ENCODE peak calls at places on chromosomes 13 and 19, in nine cellular contexts. E, R, S, X, U, F, Y, I and N are unnamed samples.

GRCh38 chr19:35090795-35091214 is 24.8 kb upstream of the FXYD3 start:
- DNase-seq in E (no peak), R (no peak), S (no peak), X (peak), U (no peak), F (no peak), Y (no peak), I (no peak), N (no peak)

GRCh38 chr13:75635101-75635620 is 969 bp upstream of the LMO7 start:
- DNase-seq in E (no peak), R (peak), S (no peak), X (no peak), U (no peak), F (no peak), Y (no peak), I (no peak), N (no peak)

GRCh38 chr19:39401549-39402416 is 4.9 kb upstream of the ZFP36 start:
- DNase-seq in E (peak), R (peak), S (peak), X (no peak), U (peak), F (no peak), Y (peak), I (no peak), N (peak)

GRCh38 chr19:30602661-30603322 is 230.6 kb downstream of the ZNF536 start:
- DNase-seq in E (no peak), R (no peak), S (no peak), X (no peak), U (no peak), F (no peak), Y (no peak), I (no peak), N (no peak)

GRCh38 chr13:48275507-48275906 is 28.0 kb upstream of the RB1 start:
- DNase-seq in E (no peak), R (no peak), S (no peak), X (no peak), U (no peak), F (no peak), Y (no peak), I (no peak), N (no peak)

GRCh38 chr13:76331948-76332712 is 554.1 kb downstream of the KCTD12 start:
- DNase-seq in E (peak), R (no peak), S (no peak), X (no peak), U (no peak), F (peak), Y (no peak), I (peak), N (no peak)

GRCh38 chr13:111271186-111271698 is 49.2 kb upstream of the TEX29 start:
- DNase-seq in E (no peak), R (no peak), S (no peak), X (no peak), U (no peak), F (no peak), Y (no peak), I (no peak), N (no peak)

GRCh38 chr13:34124912-34125311 is 307.0 kb downstream of the RFC3 start:
- DNase-seq in E (no peak), R (no peak), S (no peak), X (no peak), U (no peak), F (no peak), Y (no peak), I (no peak), N (no peak)

GRCh38 chr19:19624032-19624570 is 3.9 kb downstream of the LPAR2 start:
- DNase-seq in E (no peak), R (no peak), S (no peak), X (no peak), U (no peak), F (no peak), Y (no peak), I (no peak), N (no peak)

GRCh38 chr13:58960909-58961308 is 1202.8 kb downstream of the DIAPH3 start:
- DNase-seq in E (peak), R (no peak), S (no peak), X (peak), U (peak), F (no peak), Y (no peak), I (no peak), N (no peak)

GRCh38 chr13:80584306-80584705 is 243.4 kb upstream of the SPRY2 start:
- DNase-seq in E (no peak), R (no peak), S (no peak), X (no peak), U (no peak), F (no peak), Y (no peak), I (no peak), N (no peak)

GRCh38 chr19:40191836-40192646 is 815 bp downstream of the MAP3K10 start:
- DNase-seq in E (peak), R (no peak), S (no peak), X (peak), U (peak), F (no peak), Y (no peak), I (no peak), N (peak)

GRCh38 chr13:28355822-28356371 is 139.0 kb downstream of the FLT1 start:
- DNase-seq in E (no peak), R (no peak), S (no peak), X (no peak), U (peak), F (peak), Y (no peak), I (no peak), N (no peak)